ENCODE peak calls at places on chromosome 21, in six cellular contexts. L is stomach, R is A549, Q is right lobe of liver, Y is vagina, S is tibial nerve. Z is an unnamed sample.

GRCh38 chr21:17818158-17819113 is 720 bp downstream of the C21orf91 start:
- DNase-seq in Y (no peak), R (peak; percentile 1), L (peak; percentile 34), Q (peak; percentile 60), S (no peak), Z (peak; percentile 51)

GRCh38 chr21:26842976-26843911 is 2.0 kb downstream of the ADAMTS1 start:
- DNase-seq in Q (peak; percentile 80), S (peak; percentile 94), Y (peak; percentile 98), L (peak; percentile 87), R (no peak), Z (peak; percentile 96)

GRCh38 chr21:15967661-15968060 is 237.9 kb downstream of the USP25 start:
- DNase-seq in R (no peak), S (no peak), Y (no peak), Q (no peak), L (no peak), Z (no peak)

GRCh38 chr21:18023099-18023498 is 203.9 kb upstream of the C21orf91 start:
- DNase-seq in R (no peak), Q (no peak), Y (no peak), L (no peak), S (no peak), Z (no peak)

GRCh38 chr21:16342932-16343331 is 613.1 kb downstream of the USP25 start:
- DNase-seq in Y (no peak), Q (no peak), S (no peak), R (no peak), L (no peak), Z (no peak)

GRCh38 chr21:43917515-43918384 is 52.7 kb downstream of the AGPAT3 start:
- DNase-seq in R (no peak), S (no peak), Q (no peak), L (peak; percentile 55), Y (no peak), Z (no peak)

GRCh38 chr21:31370281-31370892 is 26.3 kb upstream of the TIAM1 start:
- DNase-seq in L (no peak), S (no peak), Y (no peak), Q (peak; percentile 3), R (no peak), Z (no peak)

GRCh38 chr21:10272216-10272615 is 249.2 kb upstream of the TPTE start:
- DNase-seq in Q (peak; percentile 29), Y (peak; percentile 72), L (no peak), S (no peak), R (no peak), Z (no peak)

GRCh38 chr21:44898011-44898493 is 22.6 kb downstream of the ITGB2 start:
- DNase-seq in S (no peak), R (no peak), Y (no peak), L (no peak), Q (no peak), Z (no peak)

GRCh38 chr21:30605968-30606367 is 5.1 kb downstream of the KRTAP22-1 start:
- DNase-seq in Y (no peak), L (no peak), R (no peak), S (no peak), Q (no peak), Z (no peak)

GRCh38 chr21:15029077-15029476 is 35.7 kb downstream of the NRIP1 start:
- DNase-seq in R (no peak), Q (no peak), L (no peak), Y (no peak), S (no peak), Z (no peak)

GRCh38 chr21:14751602-14752001 is 205.5 kb upstream of the SAMSN1 start:
- DNase-seq in Q (no peak), Y (no peak), R (no peak), S (no peak), L (no peak), Z (no peak)

GRCh38 chr21:27201197-27201596 is 234.3 kb upstream of the ADAMTS5 start:
- DNase-seq in Q (no peak), R (no peak), Y (no peak), S (no peak), L (no peak), Z (no peak)

GRCh38 chr21:43981871-43982210 is 30.3 kb upstream of the TRAPPC10 start:
- DNase-seq in L (no peak), R (no peak), Y (no peak), Q (no peak), S (no peak), Z (no peak)

GRCh38 chr21:15848632-15849031 is 118.8 kb downstream of the USP25 start:
- DNase-seq in L (no peak), S (no peak), R (peak; percentile 7), Q (no peak), Y (no peak), Z (no peak)

GRCh38 chr21:44301961-44302406 is 2.1 kb downstream of the PFKL start:
- DNase-seq in L (peak; percentile 59), S (no peak), R (no peak), Y (no peak), Q (no peak), Z (no peak)

GRCh38 chr21:15061747-15062146 is 3.1 kb downstream of the NRIP1 start:
- DNase-seq in Y (no peak), R (no peak), S (no peak), Q (no peak), L (no peak), Z (no peak)

GRCh38 chr21:16913010-16913409 is 599.8 kb upstream of the CXADR start:
- DNase-seq in Q (no peak), L (no peak), S (no peak), Y (no peak), R (no peak), Z (no peak)

GRCh38 chr21:41640756-41641509 is 125.9 kb downstream of the RIPK4 start:
- DNase-seq in Y (no peak), R (peak; percentile 21), S (no peak), Q (no peak), L (no peak), Z (no peak)

GRCh38 chr21:18529253-18529652 is 125.7 kb upstream of the TMPRSS15 start:
- DNase-seq in Y (no peak), R (no peak), Q (no peak), L (no peak), S (no peak), Z (no peak)

GRCh38 chr21:35503646-35504045 is 454.5 kb upstream of the RUNX1 start:
- DNase-seq in Q (no peak), R (no peak), L (no peak), S (peak; percentile 16), Y (no peak), Z (peak; percentile 20)

GRCh38 chr21:41678016-41678935 is 88.6 kb downstream of the RIPK4 start:
- DNase-seq in Y (no peak), L (peak; percentile 87), S (no peak), R (peak; percentile 61), Q (no peak), Z (no peak)

GRCh38 chr21:44444286-44444931 is 10.9 kb upstream of the LRRC3 start:
- DNase-seq in Q (peak; percentile 40), R (peak; percentile 13), S (no peak), L (no peak), Y (no peak), Z (no peak)

DNA sequence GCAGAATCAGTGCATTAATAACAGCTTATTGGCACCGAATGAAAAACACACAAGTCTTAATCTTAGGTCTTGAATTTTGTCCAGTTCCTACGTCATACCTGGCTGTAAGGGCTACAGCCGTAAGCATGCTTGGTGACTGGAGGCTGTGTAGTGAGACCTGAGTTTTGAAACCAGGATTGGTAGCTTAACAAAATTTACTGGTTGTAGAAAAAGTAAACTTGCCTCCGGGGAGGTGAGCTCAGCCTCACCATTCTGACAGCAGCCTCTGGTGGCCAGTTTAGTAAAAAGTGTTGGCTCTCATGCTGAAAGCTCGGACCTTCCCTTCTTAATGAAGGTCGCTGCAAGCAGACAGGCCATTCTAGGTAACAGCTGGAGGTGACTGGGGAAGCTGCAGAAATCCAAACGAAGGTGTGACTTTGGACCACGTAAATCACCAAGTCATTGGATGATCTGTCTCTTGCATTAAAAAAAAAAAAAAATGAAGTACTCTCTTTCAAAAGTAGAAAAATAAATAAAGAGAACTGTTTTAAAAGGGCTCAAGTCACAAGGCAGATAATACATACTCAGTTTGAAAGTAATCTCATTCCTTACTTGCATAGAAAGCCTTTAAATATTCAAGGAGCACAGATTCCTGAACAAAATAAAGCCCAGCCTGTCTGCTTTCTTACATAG is 48.8 kb downstream of the HLCS start:
- DNase-seq in L (peak; percentile 40), Y (no peak), Q (peak; percentile 64), S (no peak), R (peak; percentile 43), Z (peak; percentile 47)
- TF ChIP-seq CTCF in L (no peak), Y (no peak), Q (peak; percentile 59), S (peak; percentile 32), R (peak; percentile 67), Z (peak; percentile 37)

GRCh38 chr21:37445228-37445627 is 78.7 kb downstream of the DYRK1A start:
- DNase-seq in R (no peak), Y (no peak), L (no peak), S (no peak), Q (no peak), Z (no peak)
- H3K4me3 ChIP-seq in R (no peak overlapping the region), Y (no peak overlapping the region), L (no peak overlapping the region), S (no peak overlapping the region), Q (no peak overlapping the region), Z (no peak overlapping the region)

DNA sequence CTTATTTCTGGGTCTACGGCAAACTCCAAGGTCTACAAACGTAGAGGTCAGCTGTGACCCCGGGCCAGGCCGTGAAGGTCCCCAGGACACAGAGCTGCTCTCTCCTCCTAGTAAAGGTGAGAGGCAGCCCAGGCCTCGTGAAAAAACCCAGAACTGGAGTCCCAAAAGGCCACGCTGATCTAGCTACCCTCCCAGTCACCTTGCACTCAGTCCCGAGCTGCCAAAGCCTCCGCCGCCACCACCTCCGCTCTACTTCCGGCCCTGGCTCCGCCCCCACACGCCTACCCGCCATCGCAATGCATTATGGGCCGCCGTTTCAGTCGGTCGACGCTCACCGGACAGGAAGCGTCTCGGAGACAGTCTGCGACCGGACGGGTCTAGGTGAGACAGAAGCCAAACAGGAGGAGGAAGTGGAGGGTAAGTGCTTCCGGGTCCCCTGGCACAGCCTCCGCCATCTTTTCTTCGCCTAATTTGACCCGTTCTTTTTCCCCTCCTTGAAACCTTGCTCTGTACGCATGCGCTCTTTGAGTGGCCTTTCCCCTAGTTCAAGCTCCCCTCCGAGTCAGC is at the start of the genes ATP5PF and GABPA:
- DNase-seq in Q (peak; percentile 98), R (peak; percentile 53), S (peak; percentile 95), L (peak; percentile 97), Y (peak; percentile 97), Z (peak; percentile 95)
- TF ChIP-seq POLR2A in Q (peak; percentile 85), R (peak; percentile 75), S (peak; percentile 67), L (no peak), Y (no peak), Z (peak; percentile 50)

GRCh38 chr21:38825269-38825668 is 19.5 kb downstream of the ETS2 start:
- DNase-seq in Q (no peak), R (no peak), Y (no peak), S (no peak), L (no peak), Z (no peak)

GRCh38 chr21:38822754-38823374 is 17.1 kb downstream of the ETS2 start:
- DNase-seq in L (no peak), Y (no peak), S (no peak), Q (no peak), R (no peak), Z (no peak)

GRCh38 chr21:38821959-38822682 is 16.4 kb downstream of the ETS2 start:
- DNase-seq in S (no peak), R (no peak), Y (no peak), Q (no peak), L (no peak), Z (no peak)

GRCh38 chr21:38824124-38824822 is 18.5 kb downstream of the ETS2 start:
- DNase-seq in Y (no peak), Q (peak; percentile 86), L (no peak), R (no peak), S (no peak), Z (no peak)

DNA sequence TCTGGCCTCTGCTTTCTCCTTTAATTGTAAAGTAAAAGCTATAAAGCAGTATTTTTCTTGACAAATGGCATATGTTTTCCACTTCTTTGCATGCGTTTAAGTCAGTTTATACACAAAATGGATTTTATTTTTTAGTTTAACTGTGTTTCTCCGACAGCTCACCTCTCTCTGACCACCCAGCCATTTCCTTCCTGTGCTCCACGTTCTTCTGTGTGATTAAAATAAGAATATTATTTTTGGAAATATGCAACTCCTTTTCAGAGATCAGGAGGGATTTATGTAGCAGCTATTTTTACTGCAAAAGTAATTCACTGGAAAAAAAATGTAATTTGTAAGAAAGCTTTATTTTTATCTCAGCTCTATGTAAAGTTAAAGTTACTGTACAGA is 18.0 kb downstream of the ETS2 start:
- DNase-seq in S (no peak), R (no peak), Q (no peak), L (no peak), Y (no peak), Z (no peak)
- TF ChIP-seq CTCF in S (no peak), R (no peak), Q (no peak), L (no peak), Y (no peak), Z (no peak)